ENCODE peak calls at places on chromosomes 3 and 15, in nine cellular contexts. One of them, this sample, is unnamed.

GRCh38 chr3:192751148-192751547 is 23.8 kb upstream of the FGF12 start:
- DNase-seq in IMR-90: no peak
- DNase-seq in activated CD4-positive, alpha-beta T cell treated with anti-CD3 and anti-CD28 coated beads, Interleukin-2, amount 50 U/mL, for 48 hours: no peak
- DNase-seq in AG10803: no peak
- DNase-seq in GM12865: peak; percentile 2
- DNase-seq in activated gamma-delta T cell: no peak
- DNase-seq in WERI-Rb-1: no peak
- DNase-seq in KG1: no peak
- DNase-seq in cardiac fibroblast: no peak
- DNase-seq in this sample: no peak

GRCh38 chr3:100395674-100396073 is 5.2 kb downstream of the TOMM70 start:
- DNase-seq in AG10803: no peak
- DNase-seq in WERI-Rb-1: no peak
- DNase-seq in IMR-90: no peak
- DNase-seq in GM12865: no peak
- DNase-seq in KG1: no peak
- DNase-seq in activated gamma-delta T cell: no peak
- DNase-seq in activated CD4-positive, alpha-beta T cell treated with anti-CD3 and anti-CD28 coated beads, Interleukin-2, amount 50 U/mL, for 48 hours: no peak
- DNase-seq in cardiac fibroblast: no peak
- DNase-seq in this sample: no peak

GRCh38 chr3:42518800-42519567 is 16.5 kb downstream of the VIPR1 start:
- DNase-seq in cardiac fibroblast: no peak
- DNase-seq in AG10803: no peak
- DNase-seq in GM12865: peak; percentile 32
- DNase-seq in KG1: no peak
- DNase-seq in WERI-Rb-1: peak; percentile 82
- DNase-seq in activated CD4-positive, alpha-beta T cell treated with anti-CD3 and anti-CD28 coated beads, Interleukin-2, amount 50 U/mL, for 48 hours: peak; percentile 32
- DNase-seq in IMR-90: no peak
- DNase-seq in activated gamma-delta T cell: no peak
- DNase-seq in this sample: no peak

GRCh38 chr15:85475317-85475701 is 94.9 kb downstream of the AKAP13 start:
- DNase-seq in IMR-90: no peak
- DNase-seq in WERI-Rb-1: no peak
- DNase-seq in GM12865: no peak
- DNase-seq in KG1: peak; percentile 57
- DNase-seq in cardiac fibroblast: no peak
- DNase-seq in activated CD4-positive, alpha-beta T cell treated with anti-CD3 and anti-CD28 coated beads, Interleukin-2, amount 50 U/mL, for 48 hours: no peak
- DNase-seq in AG10803: peak; percentile 43
- DNase-seq in activated gamma-delta T cell: no peak
- DNase-seq in this sample: no peak

GRCh38 chr3:127426444-127427168 is 138.8 kb upstream of the PRR20G start:
- DNase-seq in WERI-Rb-1: no peak
- DNase-seq in AG10803: no peak
- DNase-seq in GM12865: no peak
- DNase-seq in KG1: no peak
- DNase-seq in activated gamma-delta T cell: no peak
- DNase-seq in activated CD4-positive, alpha-beta T cell treated with anti-CD3 and anti-CD28 coated beads, Interleukin-2, amount 50 U/mL, for 48 hours: no peak
- DNase-seq in cardiac fibroblast: no peak
- DNase-seq in IMR-90: no peak
- DNase-seq in this sample: peak; percentile 28

GRCh38 chr15:99250494-99251435 is 516 bp upstream of the LRRC28 start:
- DNase-seq in activated gamma-delta T cell: no peak
- DNase-seq in AG10803: peak; percentile 98
- DNase-seq in KG1: peak; percentile 99
- DNase-seq in WERI-Rb-1: peak; percentile 98
- DNase-seq in GM12865: peak; percentile 99
- DNase-seq in IMR-90: peak; percentile 99
- DNase-seq in cardiac fibroblast: peak; percentile 99
- DNase-seq in activated CD4-positive, alpha-beta T cell treated with anti-CD3 and anti-CD28 coated beads, Interleukin-2, amount 50 U/mL, for 48 hours: peak; percentile 95
- DNase-seq in this sample: peak; percentile 99

GRCh38 chr15:42202653-42203052 is 5.5 kb downstream of the VPS39 start:
- DNase-seq in activated gamma-delta T cell: no peak
- DNase-seq in activated CD4-positive, alpha-beta T cell treated with anti-CD3 and anti-CD28 coated beads, Interleukin-2, amount 50 U/mL, for 48 hours: no peak
- DNase-seq in IMR-90: no peak
- DNase-seq in cardiac fibroblast: no peak
- DNase-seq in AG10803: no peak
- DNase-seq in KG1: no peak
- DNase-seq in GM12865: no peak
- DNase-seq in WERI-Rb-1: no peak
- DNase-seq in this sample: no peak

GRCh38 chr15:61702224-61703120 is 357.8 kb downstream of the VPS13C start:
- DNase-seq in KG1: no peak
- DNase-seq in activated CD4-positive, alpha-beta T cell treated with anti-CD3 and anti-CD28 coated beads, Interleukin-2, amount 50 U/mL, for 48 hours: no peak
- DNase-seq in WERI-Rb-1: no peak
- DNase-seq in IMR-90: no peak
- DNase-seq in AG10803: no peak
- DNase-seq in cardiac fibroblast: no peak
- DNase-seq in GM12865: no peak
- DNase-seq in activated gamma-delta T cell: no peak
- DNase-seq in this sample: peak; percentile 39

GRCh38 chr3:141686477-141687280 is 51.4 kb upstream of the RNF7 start:
- DNase-seq in IMR-90: peak; percentile 72
- DNase-seq in activated gamma-delta T cell: no peak
- DNase-seq in cardiac fibroblast: peak; percentile 71
- DNase-seq in GM12865: no peak
- DNase-seq in WERI-Rb-1: no peak
- DNase-seq in activated CD4-positive, alpha-beta T cell treated with anti-CD3 and anti-CD28 coated beads, Interleukin-2, amount 50 U/mL, for 48 hours: no peak
- DNase-seq in AG10803: peak; percentile 69
- DNase-seq in KG1: no peak
- DNase-seq in this sample: peak; percentile 9

GRCh38 chr3:188000361-188000861 is 153.5 kb upstream of the LPP start:
- DNase-seq in activated CD4-positive, alpha-beta T cell treated with anti-CD3 and anti-CD28 coated beads, Interleukin-2, amount 50 U/mL, for 48 hours: no peak
- DNase-seq in IMR-90: no peak
- DNase-seq in WERI-Rb-1: no peak
- DNase-seq in activated gamma-delta T cell: no peak
- DNase-seq in GM12865: no peak
- DNase-seq in cardiac fibroblast: no peak
- DNase-seq in KG1: no peak
- DNase-seq in AG10803: no peak
- DNase-seq in this sample: peak; percentile 22

GRCh38 chr3:82927309-82928253 is 1166.1 kb upstream of the GBE1 start:
- DNase-seq in IMR-90: no peak
- DNase-seq in WERI-Rb-1: no peak
- DNase-seq in AG10803: no peak
- DNase-seq in GM12865: no peak
- DNase-seq in activated gamma-delta T cell: no peak
- DNase-seq in cardiac fibroblast: no peak
- DNase-seq in activated CD4-positive, alpha-beta T cell treated with anti-CD3 and anti-CD28 coated beads, Interleukin-2, amount 50 U/mL, for 48 hours: no peak
- DNase-seq in KG1: no peak
- DNase-seq in this sample: no peak

GRCh38 chr3:72907851-72908620 is 20.2 kb downstream of the GXYLT2 start:
- DNase-seq in KG1: no peak
- DNase-seq in cardiac fibroblast: peak; percentile 80
- DNase-seq in GM12865: no peak
- DNase-seq in WERI-Rb-1: no peak
- DNase-seq in activated CD4-positive, alpha-beta T cell treated with anti-CD3 and anti-CD28 coated beads, Interleukin-2, amount 50 U/mL, for 48 hours: no peak
- DNase-seq in AG10803: peak; percentile 99
- DNase-seq in activated gamma-delta T cell: no peak
- DNase-seq in IMR-90: peak; percentile 86
- DNase-seq in this sample: no peak

GRCh38 chr15:48336940-48337339 is 5.7 kb downstream of the DUT start:
- DNase-seq in activated CD4-positive, alpha-beta T cell treated with anti-CD3 and anti-CD28 coated beads, Interleukin-2, amount 50 U/mL, for 48 hours: no peak
- DNase-seq in cardiac fibroblast: no peak
- DNase-seq in KG1: no peak
- DNase-seq in GM12865: peak; percentile 33
- DNase-seq in IMR-90: peak; percentile 11
- DNase-seq in activated gamma-delta T cell: no peak
- DNase-seq in WERI-Rb-1: peak; percentile 25
- DNase-seq in AG10803: peak; percentile 12
- DNase-seq in this sample: no peak

GRCh38 chr3:131083190-131083863 is 56.6 kb downstream of the NEK11 start:
- DNase-seq in IMR-90: no peak
- DNase-seq in WERI-Rb-1: no peak
- DNase-seq in GM12865: peak; percentile 53
- DNase-seq in activated CD4-positive, alpha-beta T cell treated with anti-CD3 and anti-CD28 coated beads, Interleukin-2, amount 50 U/mL, for 48 hours: no peak
- DNase-seq in KG1: no peak
- DNase-seq in activated gamma-delta T cell: no peak
- DNase-seq in AG10803: peak; percentile 24
- DNase-seq in cardiac fibroblast: peak; percentile 14
- DNase-seq in this sample: peak; percentile 99

GRCh38 chr3:107761391-107761790 is 238.6 kb downstream of the BBX start:
- DNase-seq in cardiac fibroblast: no peak
- DNase-seq in activated CD4-positive, alpha-beta T cell treated with anti-CD3 and anti-CD28 coated beads, Interleukin-2, amount 50 U/mL, for 48 hours: no peak
- DNase-seq in GM12865: no peak
- DNase-seq in WERI-Rb-1: no peak
- DNase-seq in activated gamma-delta T cell: no peak
- DNase-seq in AG10803: no peak
- DNase-seq in IMR-90: no peak
- DNase-seq in KG1: no peak
- DNase-seq in this sample: no peak

GRCh38 chr3:190385835-190386688 is 1.9 kb upstream of the CLDN16 start:
- DNase-seq in WERI-Rb-1: no peak
- DNase-seq in cardiac fibroblast: peak; percentile 98
- DNase-seq in IMR-90: peak; percentile 98
- DNase-seq in AG10803: peak; percentile 93
- DNase-seq in GM12865: no peak
- DNase-seq in activated gamma-delta T cell: no peak
- DNase-seq in activated CD4-positive, alpha-beta T cell treated with anti-CD3 and anti-CD28 coated beads, Interleukin-2, amount 50 U/mL, for 48 hours: no peak
- DNase-seq in KG1: no peak
- DNase-seq in this sample: no peak